ENCODE peak calls at places on chromosomes 2 and 18, in four cellular contexts. Y, G, T and R are unnamed samples.

GRCh38 chr2:36800381-36800780 is 103.9 kb downstream of the VIT start:
- DNase-seq in G (no peak), T (no peak), Y (no peak), R (no peak)

GRCh38 chr2:39512434-39512935 is 75.4 kb upstream of the MAP4K3 start:
- DNase-seq in Y (no peak), T (no peak), G (no peak), R (no peak)

GRCh38 chr2:64157792-64158191 is 13.6 kb upstream of the PELI1 start:
- DNase-seq in T (no peak), G (peak; percentile 25), Y (peak; percentile 47), R (peak; percentile 88)

GRCh38 chr2:224711381-224711780 is 4.8 kb downstream of the CCDC195 start:
- DNase-seq in T (no peak), G (no peak), Y (no peak), R (no peak)

GRCh38 chr2:67612576-67612981 is 215.4 kb downstream of the ETAA1 start:
- DNase-seq in G (peak; percentile 48), T (no peak), Y (no peak), R (peak; percentile 82)

GRCh38 chr2:12636837-12637581 is 79.7 kb upstream of the TRIB2 start:
- DNase-seq in T (no peak), Y (no peak), G (peak; percentile 34), R (peak; percentile 58)

GRCh38 chr2:120342451-120342850 is 3.5 kb upstream of the INHBB start:
- DNase-seq in Y (no peak), G (no peak), T (no peak), R (no peak)

GRCh38 chr2:180494286-180494685 is 486.1 kb upstream of the UBE2E3 start:
- DNase-seq in Y (no peak), G (no peak), T (no peak), R (no peak)

GRCh38 chr2:6578417-6578816 is 287.3 kb downstream of the CMPK2 start:
- DNase-seq in Y (no peak), G (no peak), T (no peak), R (no peak)

GRCh38 chr2:191233533-191233932 is 11.7 kb upstream of the MYO1B start:
- DNase-seq in G (no peak), Y (no peak), T (no peak), R (no peak)

GRCh38 chr18:11828772-11829432 is 22.3 kb upstream of the CHMP1B start:
- DNase-seq in G (no peak), T (no peak), Y (no peak), R (no peak)

GRCh38 chr18:31273812-31274527 is 44.0 kb upstream of the DSG1 start:
- DNase-seq in T (no peak), Y (no peak), G (no peak), R (no peak)

GRCh38 chr2:222862068-222862914 is 1.5 kb downstream of the ACSL3 start:
- DNase-seq in T (no peak), G (peak; percentile 56), Y (no peak), R (peak; percentile 61)

GRCh38 chr2:191620144-191620543 is 57.8 kb upstream of the NABP1 start:
- DNase-seq in Y (peak; percentile 35), G (peak; percentile 62), T (no peak), R (peak; percentile 42)

GRCh38 chr2:63888490-63889402 is 47.0 kb downstream of the UGP2 start:
- DNase-seq in Y (peak; percentile 31), G (peak; percentile 49), T (no peak), R (peak; percentile 54)

GRCh38 chr2:176338395-176338794 is 69.2 kb downstream of the MTX2 start:
- DNase-seq in T (no peak), Y (no peak), G (no peak), R (no peak)

GRCh38 chr2:132978840-132979239 is 308.8 kb upstream of the LYPD1 start:
- DNase-seq in Y (no peak), T (no peak), G (no peak), R (no peak)

GRCh38 chr2:222950886-222951285 is 90.0 kb downstream of the ACSL3 start:
- DNase-seq in Y (no peak), G (peak; percentile 80), T (no peak), R (peak; percentile 60)

GRCh38 chr18:48555465-48555995 is 16.7 kb downstream of the CTIF start:
- DNase-seq in G (no peak), Y (no peak), T (no peak), R (no peak)

GRCh38 chr2:239751719-239752355 is 273.3 kb downstream of the NDUFA10 start:
- DNase-seq in G (no peak), Y (no peak), T (no peak), R (no peak)

GRCh38 chr2:25220198-25220712 is 51.9 kb upstream of the POMC start:
- DNase-seq in G (no peak), T (no peak), Y (no peak), R (no peak)

GRCh38 chr2:238227587-238228032 is 12.2 kb downstream of the HES6 start:
- DNase-seq in G (no peak), T (no peak), Y (no peak), R (no peak)

GRCh38 chr2:152242787-152243472 is 67.4 kb upstream of the STAM2 start:
- DNase-seq in T (no peak), G (no peak), Y (no peak), R (no peak)

GRCh38 chr2:180101846-180102245 is 94.7 kb upstream of the CWC22 start:
- DNase-seq in G (no peak), T (no peak), Y (no peak), R (no peak)

GRCh38 chr2:20196053-20196880 is 28.7 kb downstream of the SDC1 start:
- DNase-seq in T (peak; percentile 67), G (no peak), Y (no peak), R (no peak)

GRCh38 chr18:10213526-10213925 is 240.9 kb upstream of the APCDD1 start:
- DNase-seq in Y (no peak), G (peak; percentile 53), T (no peak), R (peak; percentile 59)

GRCh38 chr18:35231052-35231451 is 9.8 kb upstream of the ZNF397 start:
- DNase-seq in Y (peak; percentile 40), G (peak; percentile 83), T (peak; percentile 79), R (peak; percentile 84)

GRCh38 chr18:71809711-71810110 is 734.4 kb downstream of the CBLN2 start:
- DNase-seq in Y (no peak), G (no peak), T (no peak), R (no peak)

DNA sequence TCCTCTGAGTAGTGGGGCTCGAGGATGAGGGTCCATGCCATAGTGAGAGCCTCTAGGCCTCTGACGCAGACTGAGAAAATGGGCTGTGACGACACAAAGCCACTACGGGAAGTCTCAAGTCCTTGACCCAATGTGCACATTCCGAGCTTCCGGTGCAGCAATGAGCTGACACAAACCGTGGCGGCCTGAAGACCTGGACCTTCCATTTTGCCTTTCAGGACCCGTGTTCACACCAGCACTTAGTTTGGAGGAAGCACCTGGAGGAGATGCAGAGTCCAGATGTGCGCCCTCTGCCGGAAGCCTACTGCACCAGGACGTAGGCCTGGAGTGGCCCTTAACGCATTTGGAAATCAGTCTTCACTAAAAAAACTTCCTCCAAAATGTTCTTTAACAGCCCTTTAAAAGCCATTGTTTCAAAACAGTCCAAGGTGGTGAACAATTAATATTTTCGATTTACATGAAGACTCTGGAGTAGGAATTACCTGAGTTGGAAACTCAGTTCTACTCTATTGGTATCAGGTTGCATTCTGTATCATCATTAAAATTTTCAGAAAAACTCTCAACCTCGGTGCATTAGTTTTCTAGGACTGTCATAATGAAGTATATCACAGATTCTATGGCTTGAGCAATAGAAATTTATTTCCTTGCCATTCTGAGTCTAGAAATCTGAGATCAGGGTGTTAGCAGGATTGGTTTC is 33.9 kb downstream of the BMP10 start:
- DNase-seq in G (peak; percentile 57), Y (no peak), T (no peak), R (peak; percentile 70)
- H3K4me3 ChIP-seq in G (no peak overlapping the region), Y (no peak overlapping the region), T (no peak overlapping the region), R (no peak overlapping the region)

GRCh38 chr2:214376631-214377624 is 33.9 kb upstream of the VWC2L start:
- DNase-seq in G (peak; percentile 3), T (no peak), Y (no peak), R (no peak)

GRCh38 chr2:214382229-214382628 is 28.6 kb upstream of the VWC2L start:
- DNase-seq in G (no peak), T (no peak), Y (no peak), R (no peak)

GRCh38 chr2:214379227-214379626 is 31.6 kb upstream of the VWC2L start:
- DNase-seq in Y (no peak), G (no peak), T (no peak), R (no peak)

DNA sequence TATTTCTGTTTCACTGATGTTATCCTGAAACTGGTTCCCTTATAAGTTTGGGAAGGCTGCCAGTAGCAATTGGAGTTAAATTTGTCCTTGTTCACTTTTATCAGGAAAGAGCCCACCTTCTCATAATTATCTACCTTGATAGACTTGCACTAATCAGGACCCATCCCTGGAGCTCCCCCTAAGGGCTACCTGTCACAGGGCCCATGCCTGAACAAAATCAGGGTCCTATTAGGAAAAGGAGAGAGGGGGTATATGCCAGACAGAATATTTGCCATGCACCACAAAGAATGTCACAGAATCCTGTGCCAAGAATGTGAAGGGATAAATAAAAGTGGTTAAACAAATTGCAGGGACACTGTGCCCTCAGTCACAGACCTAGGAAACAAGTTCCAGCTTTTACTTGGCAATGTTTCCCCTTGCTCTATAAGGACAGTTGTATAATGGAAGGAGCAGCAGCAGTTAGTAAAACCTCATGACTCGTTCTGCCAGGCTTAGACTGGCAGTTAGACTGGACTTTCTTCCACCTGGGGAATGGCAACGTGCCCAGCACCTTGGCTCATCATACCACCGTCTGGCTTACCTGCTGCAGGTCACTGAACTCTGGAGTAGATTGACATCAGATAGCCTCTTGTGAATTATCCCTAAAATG is 32.3 kb upstream of the VWC2L start:
- DNase-seq in Y (no peak), G (no peak), T (peak; percentile 79), R (no peak)
- TF ChIP-seq CTCF in Y (no peak), G (no peak), T (no peak), R (no peak)

GRCh38 chr18:49853436-49853835 is 40.1 kb upstream of the ACAA2 start:
- DNase-seq in T (no peak), G (no peak), Y (no peak), R (no peak)

GRCh38 chr18:49849331-49850217 is 36.2 kb upstream of the ACAA2 start:
- DNase-seq in T (no peak), G (peak; percentile 95), Y (peak; percentile 54), R (peak; percentile 92)

GRCh38 chr18:49853011-49853410 is 39.7 kb upstream of the ACAA2 start:
- DNase-seq in G (no peak), T (no peak), Y (no peak), R (no peak)

GRCh38 chr18:49850636-49851035 is 37.3 kb upstream of the ACAA2 start:
- DNase-seq in T (no peak), Y (no peak), G (no peak), R (no peak)

DNA sequence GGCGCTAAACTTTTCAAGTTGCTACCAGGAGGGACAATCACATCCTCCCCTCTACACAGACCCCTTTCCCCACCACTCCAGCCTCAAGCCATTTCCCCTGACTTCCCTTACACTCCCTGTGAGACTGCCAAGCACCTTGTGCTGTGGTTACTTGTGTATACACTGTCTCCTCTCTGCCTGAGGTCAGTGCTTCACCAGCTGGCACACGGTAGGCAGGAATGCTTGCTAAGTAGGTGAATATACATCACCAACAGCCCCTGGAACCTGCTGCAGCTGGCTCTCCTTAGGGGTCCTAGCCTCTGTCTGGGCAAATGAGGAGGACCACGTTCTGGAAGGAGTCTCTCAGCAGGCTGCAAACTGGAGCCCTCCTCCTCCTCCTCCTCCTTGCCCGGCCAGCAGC is 38.3 kb upstream of the ACAA2 start:
- DNase-seq in G (no peak), T (no peak), Y (no peak), R (no peak)
- H3K4me3 ChIP-seq in G (no peak overlapping the region), T (no peak overlapping the region), Y (no peak overlapping the region), R (no peak overlapping the region)

DNA sequence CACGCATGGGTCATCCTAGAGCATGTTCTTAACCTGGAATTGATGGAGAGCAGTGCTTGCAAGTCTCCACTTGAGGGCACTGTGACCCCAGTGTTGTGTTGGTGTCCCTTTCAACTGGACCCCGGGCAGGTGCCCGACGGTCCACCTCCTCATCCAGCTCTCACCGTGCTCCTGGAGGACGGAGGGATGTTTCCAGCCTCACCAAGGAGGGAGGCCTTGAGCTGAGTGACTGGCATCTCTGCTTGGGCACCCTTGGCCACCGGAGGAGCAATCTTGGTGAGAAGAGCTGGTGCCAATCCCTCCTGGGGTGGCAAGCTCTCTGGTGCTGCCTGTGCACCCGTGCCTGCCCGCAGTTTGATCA is 45.4 kb upstream of the ASB18 start:
- DNase-seq in T (no peak), G (peak; percentile 2), Y (peak; percentile 2), R (peak; percentile 8)
- TF ChIP-seq CTCF in T (peak; percentile 12), G (no peak), Y (peak; percentile 56), R (peak; percentile 39)